ENCODE peak calls at places on chromosome 7, in ten cellular contexts. H is mesothelial cell of epicardium; B is dermis blood vessel endothelial cell; V is astrocyte of the cerebellum; L is PC-3; R is stimulated activated CD8-positive, alpha-beta memory T cell treated with anti-CD3 and anti-CD28 coated beads, Interleukin-15, amount 100 ng/mL, for 4 hours; X is HS-5; T is H54; O is foreskin fibroblast; I is Panc1. U is an unnamed sample.

GRCh38 chr7:93249749-93250148 is 17.6 kb downstream of the VPS50 start:
- DNase-seq in H (no peak), B (peak), V (peak), L (no peak), R (no peak), X (no peak), T (no peak), O (no peak), I (no peak), U (no peak)

GRCh38 chr7:26399309-26399610 is 107.6 kb downstream of the SNX10 start:
- DNase-seq in H (no peak), B (peak), V (no peak), L (peak), R (no peak), X (no peak), T (no peak), O (peak), I (no peak), U (no peak)

GRCh38 chr7:1696671-1697498 is 26.8 kb downstream of the ELFN1 start:
- DNase-seq in H (no peak), B (no peak), V (no peak), L (no peak), R (no peak), X (no peak), T (no peak), O (no peak), I (no peak), U (no peak)

GRCh38 chr7:149005427-149006344 is 22.6 kb downstream of the PDIA4 start:
- DNase-seq in H (peak), B (peak), V (no peak), L (peak), R (peak), X (no peak), T (no peak), O (peak), I (no peak), U (no peak)

GRCh38 chr7:159036916-159037605 is 107.6 kb downstream of the VIPR2 start:
- DNase-seq in H (no peak), B (no peak), V (no peak), L (no peak), R (no peak), X (no peak), T (no peak), O (no peak), I (no peak), U (no peak)

GRCh38 chr7:2710901-2711551 is 23.0 kb downstream of the AMZ1 start:
- DNase-seq in H (no peak), B (no peak), V (no peak), L (no peak), R (no peak), X (no peak), T (no peak), O (no peak), I (no peak), U (no peak)

GRCh38 chr7:95871078-95871848 is 98.9 kb downstream of the DYNC1I1 start:
- DNase-seq in H (peak), B (peak), V (peak), L (peak), R (no peak), X (peak), T (no peak), O (peak), I (peak), U (no peak)

GRCh38 chr7:88262562-88262961 is 42.7 kb upstream of the SRI start:
- DNase-seq in H (no peak), B (no peak), V (no peak), L (no peak), R (no peak), X (no peak), T (no peak), O (no peak), I (no peak), U (no peak)

GRCh38 chr7:45178241-45179225 is 20.9 kb downstream of the RAMP3 start:
- DNase-seq in H (no peak), B (peak), V (no peak), L (no peak), R (no peak), X (no peak), T (peak), O (no peak), I (no peak), U (no peak)

GRCh38 chr7:63077841-63078240 is 920.8 kb upstream of the ZNF722 start:
- DNase-seq in H (no peak), B (no peak), V (no peak), L (no peak), R (no peak), X (no peak), T (no peak), O (no peak), I (no peak), U (no peak)

GRCh38 chr7:140604760-140605159 is 35.9 kb downstream of the DENND2A start:
- DNase-seq in H (no peak), B (no peak), V (no peak), L (peak), R (no peak), X (no peak), T (no peak), O (peak), I (peak), U (no peak)